ENCODE peak calls at places on chromosome 3, in four cellular contexts. H is endothelial cell of umbilical vein, A is fibroblast of the aortic adventitia, L is fibroblast of lung. X is an unnamed sample.

GRCh38 chr3:110318108-110318507 is 753.5 kb upstream of the NECTIN3 start:
- DNase-seq in H (peak), A (peak), L (no peak), X (no peak)

GRCh38 chr3:101009386-101009785 is 16.2 kb upstream of the ABI3BP start:
- DNase-seq in H (no peak), A (peak), L (no peak), X (no peak)

GRCh38 chr3:191320316-191320715 is 8.9 kb upstream of the CCDC50 start:
- DNase-seq in H (no peak), A (no peak), L (no peak), X (no peak)

GRCh38 chr3:153848701-153849100 is 272.5 kb upstream of the ARHGEF26 start:
- DNase-seq in H (no peak), A (no peak), L (no peak), X (no peak)

GRCh38 chr3:71055602-71056001 is 527.9 kb downstream of the FOXP1 start:
- DNase-seq in H (peak), A (peak), L (peak), X (no peak)

GRCh38 chr3:71131385-71131871 is 452.1 kb downstream of the FOXP1 start:
- DNase-seq in H (peak), A (no peak), L (no peak), X (no peak)

GRCh38 chr3:134315286-134316106 is 58.8 kb downstream of the AMOTL2 start:
- DNase-seq in H (peak), A (peak), L (peak), X (no peak)

GRCh38 chr3:16719426-16719825 is 114.2 kb upstream of the DAZL start:
- DNase-seq in H (no peak), A (no peak), L (no peak), X (no peak)

GRCh38 chr3:179991877-179992276 is 44.9 kb downstream of the PEX5L start:
- DNase-seq in H (no peak), A (peak), L (no peak), X (no peak)

GRCh38 chr3:55859305-55859704 is 372.2 kb upstream of the WNT5A start:
- DNase-seq in H (no peak), A (no peak), L (no peak), X (no peak)

GRCh38 chr3:148861277-148861869 is 3.7 kb upstream of the CPA3 start:
- DNase-seq in H (peak), A (peak), L (peak), X (peak)

GRCh38 chr3:114319453-114319852 is 25.6 kb downstream of the TIGIT start:
- DNase-seq in H (peak), A (peak), L (peak), X (peak)

GRCh38 chr3:192929755-192930491 is 12.3 kb upstream of the MB21D2 start:
- DNase-seq in H (no peak), A (peak), L (no peak), X (no peak)

GRCh38 chr3:152505926-152506325 is 237.2 kb downstream of the MBNL1 start:
- DNase-seq in H (no peak), A (no peak), L (no peak), X (no peak)
- H3K4me3 ChIP-seq in H (no peak), A (no peak), L (no peak), X (no peak)

GRCh38 chr3:85801955-85802354 is 843.2 kb downstream of the CADM2 start:
- DNase-seq in H (peak), A (no peak), L (peak), X (no peak)
- TF ChIP-seq CTCF in H (no peak), A (no peak), L (peak), X (no peak)

GRCh38 chr3:184560992-184561328 is 625 bp upstream of the EPHB3 start:
- DNase-seq in H (no peak), A (no peak), L (no peak), X (no peak)
- H3K4me3 ChIP-seq in H (no peak), A (peak), L (peak), X (peak)

GRCh38 chr3:174440350-174440716 is 418.8 kb upstream of the NAALADL2 start:
- DNase-seq in H (no peak), A (peak), L (peak), X (peak)

GRCh38 chr3:174442317-174442682 is 416.8 kb upstream of the NAALADL2 start:
- DNase-seq in H (no peak), A (no peak), L (peak), X (no peak)

GRCh38 chr3:174441588-174442316 is 417.4 kb upstream of the NAALADL2 start:
- DNase-seq in H (peak), A (peak), L (peak), X (peak)

GRCh38 chr3:174439621-174440349 is 419.3 kb upstream of the NAALADL2 start:
- DNase-seq in H (peak), A (peak), L (peak), X (peak)

GRCh38 chr3:174440741-174441587 is 418.2 kb upstream of the NAALADL2 start:
- DNase-seq in H (peak), A (peak), L (peak), X (peak)
- TF ChIP-seq CTCF in H (no peak), A (no peak), L (no peak), X (no peak)

GRCh38 chr3:122562923-122563716 is 980 bp downstream of the PARP9 start:
- DNase-seq in H (no peak), A (peak), L (peak), X (no peak)
- H3K4me3 ChIP-seq in H (peak), A (peak), L (peak), X (peak)

GRCh38 chr3:52226229-52226817 is 878 bp upstream of the TLR9 start:
- DNase-seq in H (no peak), A (no peak), L (no peak), X (no peak)

GRCh38 chr3:52225452-52226228 is at the start of gene TLR9:
- DNase-seq in H (no peak), A (no peak), L (no peak), X (no peak)

GRCh38 chr3:52228266-52228665 is 2.8 kb upstream of the TLR9 start:
- DNase-seq in H (no peak), A (no peak), L (no peak), X (no peak)

GRCh38 chr3:52227766-52228165 is 2.3 kb upstream of the TLR9 start:
- DNase-seq in H (no peak), A (no peak), L (no peak), X (no peak)

GRCh38 chr3:52227117-52227516 is 1.7 kb upstream of the TLR9 start:
- DNase-seq in H (no peak), A (no peak), L (no peak), X (no peak)
- TF ChIP-seq CTCF in H (no peak), A (no peak), L (no peak), X (no peak)

DNA sequence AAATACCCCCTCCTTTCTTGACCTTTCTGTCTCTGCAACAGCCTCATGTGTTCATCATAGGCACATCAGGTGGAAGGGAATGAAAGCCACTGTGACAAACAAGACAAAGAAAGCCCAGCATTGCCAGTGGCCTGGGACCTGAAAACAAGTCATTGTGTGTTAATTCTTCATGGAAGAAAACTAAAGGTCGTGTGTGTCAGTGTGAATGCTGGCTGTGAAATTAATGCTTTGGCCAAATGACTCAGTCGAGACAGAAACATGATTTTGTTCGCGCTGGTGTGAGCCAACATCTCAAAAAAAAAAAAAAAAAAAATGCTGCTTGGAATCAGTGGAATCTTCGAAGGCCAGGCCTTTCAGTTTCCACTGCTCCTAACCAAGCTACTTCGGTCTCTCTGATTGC is 386.5 kb upstream of the PROK2 start:
- DNase-seq in H (no peak), A (peak), L (peak), X (no peak)
- H3K4me3 ChIP-seq in H (no peak), A (no peak), L (no peak), X (no peak)

DNA sequence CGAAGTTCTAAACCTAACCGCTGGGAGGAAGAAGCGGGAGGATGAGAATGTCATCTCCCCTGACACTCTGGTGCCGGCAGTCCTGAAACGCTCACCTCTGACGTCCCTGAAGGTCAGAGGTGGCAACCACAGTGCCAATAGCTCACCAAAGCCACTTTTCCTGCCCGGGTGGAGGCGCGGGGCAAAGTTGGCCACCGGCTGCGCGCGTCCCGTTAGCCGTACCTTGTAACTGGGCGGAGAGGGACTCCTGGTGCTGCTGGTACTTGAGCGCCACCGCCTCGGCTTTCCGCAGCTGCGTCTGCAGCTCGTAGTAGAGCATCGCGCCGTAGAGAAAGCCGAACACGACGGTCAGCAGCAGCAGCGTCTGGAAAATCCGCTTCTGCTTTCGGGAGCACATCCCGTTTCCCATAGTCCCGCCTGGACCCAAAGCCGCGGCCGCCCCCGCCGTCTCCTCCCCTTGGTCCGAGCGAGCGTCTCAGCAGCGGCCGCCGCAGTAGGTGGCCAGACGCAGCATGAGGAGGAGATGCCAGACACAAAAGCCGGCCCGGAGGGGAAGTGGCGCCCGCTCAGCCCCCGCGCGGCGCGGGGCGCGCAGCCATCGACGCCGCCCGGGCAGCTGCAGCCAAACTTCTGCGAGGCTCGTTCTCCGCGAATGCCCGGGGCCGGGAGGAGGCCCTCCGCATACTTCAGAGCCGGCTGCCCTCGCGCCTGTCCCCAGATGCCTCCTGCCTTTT is 680 bp downstream of the GOLIM4 start:
- DNase-seq in H (peak), A (peak), L (peak), X (no peak)
- TF ChIP-seq CTCF in H (no peak), A (peak), L (peak), X (peak)

X was measured in AG09309.